ENCODE peak calls at places on chromosomes 7 and 10, in four cellular contexts. Z is sigmoid colon; V is adrenal gland; O is CD8-positive, alpha-beta T cell. W is an unnamed sample.
A peak's percentile ranks its signal among the peaks of the same experiment; 100 is the strongest.

GRCh38 chr7:6831018-6831725 is 5.1 kb upstream of the CCZ1B start:
- DNase-seq in Z (no peak), V (no peak), O (no peak), W (no peak)

GRCh38 chr10:92274071-92274470 is 16.8 kb downstream of the CPEB3 start:
- DNase-seq in Z (no peak), V (no peak), O (no peak), W (no peak)

GRCh38 chr10:61842755-61843497 is 58.6 kb upstream of the ARID5B start:
- DNase-seq in Z (no peak), V (peak; percentile 52), O (no peak), W (peak; percentile 65)

GRCh38 chr10:5243521-5243987 is 46.9 kb downstream of the AKR1C4 start:
- DNase-seq in Z (no peak), V (no peak), O (no peak), W (no peak)

GRCh38 chr7:107090452-107090851 is 45.9 kb downstream of the PRKAR2B start:
- DNase-seq in Z (no peak), V (no peak), O (no peak), W (no peak)

GRCh38 chr10:44967596-44967995 is 8.0 kb downstream of the RASSF4 start:
- DNase-seq in Z (peak; percentile 76), V (no peak), O (no peak), W (peak; percentile 42)

GRCh38 chr7:110573862-110574528 is 516.9 kb upstream of the LRRN3 start:
- DNase-seq in Z (no peak), V (no peak), O (no peak), W (peak; percentile 42)

GRCh38 chr7:27917774-27918314 is 177.9 kb downstream of the TAX1BP1 start:
- DNase-seq in Z (no peak), V (no peak), O (no peak), W (peak; percentile 85)

GRCh38 chr7:31373337-31374289 is 33.1 kb upstream of the NEUROD6 start:
- DNase-seq in Z (no peak), V (peak; percentile 50), O (no peak), W (peak; percentile 56)

GRCh38 chr10:15112657-15113056 is 15.5 kb downstream of the RPP38 start:
- DNase-seq in Z (no peak), V (no peak), O (no peak), W (no peak)

GRCh38 chr10:121245799-121246198 is 352.4 kb downstream of the FGFR2 start:
- DNase-seq in Z (no peak), V (no peak), O (no peak), W (no peak)

GRCh38 chr10:15321431-15322321 is 49.4 kb downstream of the FAM171A1 start:
- DNase-seq in Z (no peak), V (no peak), O (no peak), W (no peak)

GRCh38 chr10:29658984-29659769 is 24.4 kb upstream of the SVIL start:
- DNase-seq in Z (peak; percentile 83), V (peak; percentile 76), O (peak; percentile 35), W (peak; percentile 99)

GRCh38 chr10:124703778-124704427 is 40.3 kb downstream of the FAM53B start:
- DNase-seq in Z (peak; percentile 90), V (peak; percentile 94), O (no peak), W (no peak)

GRCh38 chr10:48547061-48547895 is 57.6 kb downstream of the ARHGAP22 start:
- DNase-seq in Z (no peak), V (no peak), O (no peak), W (no peak)

DNA sequence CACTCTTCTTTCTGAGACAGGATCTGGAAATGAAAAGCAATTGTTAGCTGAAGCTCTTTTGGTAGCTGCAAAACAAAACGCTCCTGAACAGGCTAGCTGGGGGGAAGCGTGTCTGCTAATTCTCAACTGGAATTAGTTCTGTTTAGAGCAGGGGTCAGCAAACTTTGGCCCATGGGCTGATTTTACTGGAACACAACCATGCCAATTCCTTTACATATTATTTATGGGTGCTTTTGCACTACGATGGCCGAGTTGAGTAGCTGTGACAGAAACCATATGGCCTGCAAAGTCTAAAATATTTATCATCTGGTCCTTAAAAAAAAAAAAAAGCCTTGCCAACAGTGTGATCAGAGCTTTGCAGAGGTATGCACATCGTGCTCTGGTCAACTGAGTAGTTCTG is 108.4 kb upstream of the PDLIM1 start:
- DNase-seq in Z (no peak), V (no peak), O (no peak), W (no peak)
- H3K27ac ChIP-seq in Z (peak overlapping the region; percentile 81), V (no peak overlapping the region), O (no peak overlapping the region), W (no peak overlapping the region)

GRCh38 chr7:51229106-51229537 is 87.5 kb downstream of the COBL start:
- DNase-seq in Z (no peak), V (no peak), O (no peak), W (no peak)
- H3K4me1 ChIP-seq in Z (no peaks in the 10 kb centered on the region), V (no peaks in the 10 kb centered on the region), O (no peaks in the 10 kb centered on the region), W (no peaks in the 10 kb centered on the region)

DNA sequence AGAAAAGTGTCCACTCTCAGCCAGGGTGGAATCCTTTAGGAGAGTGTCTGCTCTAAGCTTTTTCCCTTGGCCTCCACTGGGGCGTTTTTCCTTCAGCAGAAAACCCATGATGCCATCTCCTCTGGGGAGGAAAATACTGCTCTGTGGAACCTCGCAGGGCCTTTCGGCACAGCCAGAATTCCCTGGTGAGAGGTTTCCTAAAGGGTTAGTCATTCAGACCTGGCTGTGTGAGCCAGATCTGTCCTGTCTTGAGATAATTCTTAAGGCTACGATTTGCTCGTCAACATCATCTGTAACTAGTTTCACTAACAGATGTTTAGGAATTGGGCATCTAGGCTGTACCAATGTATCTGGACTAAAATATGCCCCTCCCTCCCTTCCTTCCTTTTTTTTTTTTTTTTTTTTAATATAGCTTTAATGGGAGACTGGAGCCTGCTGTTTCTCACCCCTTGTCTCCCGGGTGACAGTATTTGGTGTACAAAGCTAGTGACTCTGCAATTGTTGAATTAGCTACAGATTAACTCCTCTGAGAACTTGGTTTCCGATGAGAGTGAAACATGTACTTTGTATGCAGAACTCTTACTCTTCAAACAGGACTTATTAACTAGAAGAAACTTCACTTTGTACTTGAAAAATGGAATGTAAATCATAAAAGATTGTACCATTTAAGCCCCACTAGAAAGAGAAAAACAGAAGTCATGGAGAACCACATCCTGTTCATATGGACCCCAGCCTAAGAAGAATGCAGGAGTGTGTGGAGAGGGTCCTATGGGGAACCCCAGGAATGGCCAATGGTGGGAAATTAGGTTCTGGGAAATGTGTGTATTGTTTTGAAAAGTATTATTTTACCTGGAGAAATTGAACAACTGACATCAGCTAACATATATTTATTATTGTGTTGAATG is 230.9 kb downstream of the CAMK1D start:
- DNase-seq in Z (peak; percentile 66), V (no peak), O (no peak), W (no peak)
- H3K27ac ChIP-seq in Z (peak overlapping the region; percentile 56), V (no peak overlapping the region), O (no peak overlapping the region), W (no peak overlapping the region)

GRCh38 chr7:42002654-42003053 is 234.4 kb downstream of the GLI3 start:
- DNase-seq in Z (no peak), V (no peak), O (no peak), W (no peak)

GRCh38 chr7:42010751-42011150 is 226.3 kb downstream of the GLI3 start:
- DNase-seq in Z (no peak), V (no peak), O (no peak), W (no peak)

GRCh38 chr7:42012786-42013360 is 224.1 kb downstream of the GLI3 start:
- DNase-seq in Z (no peak), V (no peak), O (no peak), W (no peak)

GRCh38 chr7:42006801-42007394 is 230.1 kb downstream of the GLI3 start:
- DNase-seq in Z (no peak), V (no peak), O (no peak), W (no peak)
- H3K4me1 ChIP-seq in Z (peaks cover 8% of the 10 kb centered on the region), V (no peaks in the 10 kb centered on the region), O (no peaks in the 10 kb centered on the region), W (peaks cover 4% of the 10 kb centered on the region)

GRCh38 chr7:158396982-158397862 is 190.4 kb downstream of the PTPRN2 start:
- DNase-seq in Z (no peak), V (no peak), O (no peak), W (no peak)
- H3K27ac ChIP-seq in Z (no peak overlapping the region), V (no peak overlapping the region), O (no peak overlapping the region), W (no peak overlapping the region)

GRCh38 chr7:149455175-149455950 is 5.5 kb downstream of the ZNF777 start:
- DNase-seq in Z (no peak), V (no peak), O (no peak), W (no peak)

GRCh38 chr7:149456770-149457421 is 4.0 kb downstream of the ZNF777 start:
- DNase-seq in Z (no peak), V (no peak), O (no peak), W (no peak)

GRCh38 chr7:149454006-149454405 is 6.9 kb downstream of the ZNF777 start:
- DNase-seq in Z (no peak), V (no peak), O (no peak), W (no peak)

GRCh38 chr7:149457766-149458165 is 3.1 kb downstream of the ZNF777 start:
- DNase-seq in Z (no peak), V (no peak), O (no peak), W (no peak)

GRCh38 chr7:149454750-149455149 is 6.1 kb downstream of the ZNF777 start:
- DNase-seq in Z (no peak), V (no peak), O (no peak), W (no peak)
- H3K4me1 ChIP-seq in Z (peaks cover 20% of the 10 kb centered on the region), V (peaks cover 18% of the 10 kb centered on the region), O (peaks cover 17% of the 10 kb centered on the region), W (peaks cover 19% of the 10 kb centered on the region)

W was measured in SJSA1.